ENCODE peak calls at places on chromosomes 13 and 19, in five cellular contexts. K is body of pancreas, D is colonic mucosa, C is upper lobe of left lung, M is IMR-90. N is an unnamed sample.

GRCh38 chr19:15178629-15179308 is 22.0 kb downstream of the NOTCH3 start:
- DNase-seq in K (no peak), D (no peak), C (no peak), M (no peak), N (no peak)

GRCh38 chr13:51451467-51452390 is 1.1 kb downstream of the INTS6 start:
- DNase-seq in K (peak; percentile 86), D (peak; percentile 77), C (peak; percentile 86), M (peak; percentile 57), N (peak; percentile 91)

GRCh38 chr19:17836530-17836929 is 11.3 kb downstream of the JAK3 start:
- DNase-seq in K (no peak), D (no peak), C (no peak), M (no peak), N (no peak)

GRCh38 chr19:40920300-40921004 is 38.4 kb upstream of the CYP2A7 start:
- DNase-seq in K (no peak), D (no peak), C (no peak), M (no peak), N (no peak)

GRCh38 chr13:46953331-46953730 is 56.5 kb upstream of the HTR2A start:
- DNase-seq in K (no peak), D (no peak), C (no peak), M (no peak), N (no peak)

GRCh38 chr13:109998808-109999528 is 212.6 kb upstream of the IRS2 start:
- DNase-seq in K (no peak), D (no peak), C (no peak), M (peak; percentile 95), N (no peak)

GRCh38 chr19:41995959-41996797 is 2.1 kb upstream of the ATP1A3 start:
- DNase-seq in K (no peak), D (no peak), C (no peak), M (no peak), N (no peak)

GRCh38 chr13:66367356-66367755 is 862.8 kb downstream of the PCDH9 start:
- DNase-seq in K (no peak), D (no peak), C (no peak), M (peak; percentile 59), N (no peak)

GRCh38 chr19:15466851-15467733 is 2.7 kb upstream of the RASAL3 start:
- DNase-seq in K (no peak), D (no peak), C (peak; percentile 57), M (peak; percentile 43), N (peak; percentile 83)

GRCh38 chr13:32314968-32315254 is 252 bp downstream of the ZAR1L start:
- DNase-seq in K (peak; percentile 30), D (peak; percentile 33), C (peak; percentile 69), M (peak; percentile 44), N (peak; percentile 89)

GRCh38 chr13:63389756-63390155 is 1974.1 kb upstream of the PCDH20 start:
- DNase-seq in K (no peak), D (no peak), C (no peak), M (no peak), N (no peak)

DNA sequence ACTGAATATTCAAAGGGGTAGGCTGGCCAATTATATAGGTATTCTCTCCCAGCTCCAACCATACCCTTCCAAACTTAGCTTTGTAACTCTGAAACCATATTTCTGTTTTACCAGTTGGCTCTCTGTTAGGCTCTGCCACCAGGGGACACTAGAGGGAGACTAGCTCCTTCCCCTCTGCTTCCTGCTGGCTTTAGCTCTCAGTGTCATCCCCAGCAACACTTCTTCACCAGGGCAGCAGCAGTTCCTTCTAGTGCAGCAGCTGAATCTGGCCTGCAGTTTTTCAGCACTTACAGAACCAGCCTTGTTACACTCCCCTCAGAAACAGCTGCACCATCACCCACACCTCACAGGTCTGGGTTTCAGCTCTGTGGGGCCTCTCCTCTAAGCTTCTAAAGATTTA is 51.0 kb upstream of the DOCK9 start:
- DNase-seq in K (peak; percentile 20), D (peak; percentile 27), C (peak; percentile 28), M (no peak), N (peak; percentile 73)
- TF ChIP-seq CTCF in K (no peak), D (peak; percentile 46), C (peak; percentile 28), M (no peak), N (peak; percentile 56)

GRCh38 chr19:47309608-47310007 is at the start of gene C5AR1:
- DNase-seq in K (no peak), D (no peak), C (peak; percentile 74), M (no peak), N (no peak)

GRCh38 chr19:47312366-47313006 is 2.8 kb downstream of the C5AR1 start:
- DNase-seq in K (no peak), D (no peak), C (no peak), M (no peak), N (no peak)

GRCh38 chr19:47310323-47310722 is 662 bp downstream of the C5AR1 start:
- DNase-seq in K (no peak), D (no peak), C (no peak), M (no peak), N (no peak)

GRCh38 chr19:47309038-47309437 is 623 bp upstream of the C5AR1 start:
- DNase-seq in K (no peak), D (no peak), C (no peak), M (no peak), N (no peak)

GRCh38 chr19:47310819-47311218 is 1.2 kb downstream of the C5AR1 start:
- DNase-seq in K (peak; percentile 37), D (no peak), C (peak; percentile 77), M (peak; percentile 21), N (no peak)
- TF ChIP-seq CTCF in K (no peak), D (no peak), C (no peak), M (no peak), N (no peak)

DNA sequence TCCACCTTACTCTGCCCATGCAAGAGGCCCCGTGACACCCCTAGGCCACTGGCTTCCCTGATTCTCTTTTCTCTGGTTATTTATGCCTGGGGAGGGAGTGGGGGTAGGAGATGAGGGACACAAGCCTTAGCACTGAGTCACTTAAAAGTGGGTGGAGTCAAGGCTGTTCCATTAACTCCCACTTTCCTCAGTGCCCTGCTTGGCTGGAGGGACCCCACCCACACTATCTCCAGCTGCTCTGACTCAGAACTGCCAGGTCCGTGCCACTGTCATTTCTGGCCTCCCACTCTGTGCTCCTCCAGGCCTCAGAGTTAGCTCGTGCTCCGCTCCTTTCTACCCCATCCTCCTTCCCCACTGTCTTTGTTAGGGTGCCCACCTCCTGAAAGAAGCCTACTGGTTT is 113.4 kb upstream of the UQCRFS1 start:
- DNase-seq in K (no peak), D (no peak), C (no peak), M (no peak), N (peak; percentile 7)
- TF ChIP-seq CTCF in K (no peak), D (no peak), C (no peak), M (no peak), N (no peak)

GRCh38 chr13:73717632-73718031 is 416.6 kb downstream of the KLF12 start:
- DNase-seq in K (peak; percentile 13), D (no peak), C (no peak), M (peak; percentile 69), N (no peak)

GRCh38 chr13:73720216-73720840 is 413.9 kb downstream of the KLF12 start:
- DNase-seq in K (no peak), D (no peak), C (no peak), M (peak; percentile 11), N (no peak)

GRCh38 chr13:73721571-73721970 is 412.6 kb downstream of the KLF12 start:
- DNase-seq in K (no peak), D (no peak), C (no peak), M (no peak), N (no peak)

GRCh38 chr13:73718248-73718647 is 416.0 kb downstream of the KLF12 start:
- DNase-seq in K (no peak), D (no peak), C (no peak), M (no peak), N (no peak)

DNA sequence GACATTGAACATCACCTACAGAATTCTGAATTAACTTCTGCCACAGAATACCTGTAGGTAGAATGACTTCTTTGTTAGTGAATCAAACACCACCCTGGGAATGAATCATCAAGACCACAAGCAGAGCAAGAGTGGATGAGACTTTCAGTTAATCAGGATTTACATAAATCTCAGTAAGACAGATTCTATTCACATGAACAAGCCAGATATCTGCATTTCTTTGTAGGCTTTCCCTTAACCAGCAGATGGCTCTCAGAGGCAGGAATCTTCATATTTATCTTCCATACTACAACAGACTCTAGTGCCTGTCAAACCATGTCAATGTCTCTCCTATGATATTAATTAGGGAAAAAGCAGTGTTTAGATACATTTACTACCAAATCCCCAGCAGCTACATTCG is 412.1 kb downstream of the KLF12 start:
- DNase-seq in K (no peak), D (no peak), C (no peak), M (peak; percentile 77), N (peak; percentile 31)
- TF ChIP-seq CTCF in K (no peak), D (no peak), C (no peak), M (peak; percentile 49), N (no peak)

GRCh38 chr19:4208385-4209094 is 20.8 kb upstream of the EBI3 start:
- DNase-seq in K (no peak), D (peak; percentile 49), C (no peak), M (peak; percentile 43), N (no peak)
- TF ChIP-seq CTCF in K (no peak), D (no peak), C (no peak), M (peak; percentile 57), N (peak; percentile 3)

GRCh38 chr13:52743988-52744387 is 4.4 kb upstream of the CNMD start:
- DNase-seq in K (no peak), D (no peak), C (no peak), M (no peak), N (no peak)
- TF ChIP-seq CTCF in K (no peak), D (no peak), C (no peak), M (no peak), N (no peak)